ENCODE peak calls at places on chromosome 22, in seven cellular contexts. E, T, D, H, Q, C and U are unnamed samples.

GRCh38 chr22:40210814-40211213 is 33.1 kb downstream of the TNRC6B start:
- DNase-seq in E (no peak), T (no peak), D (peak), H (no peak), Q (no peak), C (no peak), U (no peak)

GRCh38 chr22:36056980-36057379 is 28.4 kb upstream of the RBFOX2 start:
- DNase-seq in E (no peak), T (no peak), D (no peak), H (no peak), Q (no peak), C (no peak), U (no peak)

GRCh38 chr22:39174498-39175120 is 22.1 kb upstream of the CBX7 start:
- DNase-seq in E (no peak), T (peak), D (no peak), H (peak), Q (peak), C (peak), U (peak)

GRCh38 chr22:46023558-46023981 is 46.6 kb upstream of the WNT7B start:
- DNase-seq in E (no peak), T (no peak), D (no peak), H (no peak), Q (no peak), C (no peak), U (no peak)

GRCh38 chr22:35961480-35961902 is 67.1 kb downstream of the RBFOX2 start:
- DNase-seq in E (no peak), T (no peak), D (no peak), H (peak), Q (no peak), C (peak), U (peak)

GRCh38 chr22:36734171-36735058 is 30.9 kb upstream of the CACNG2 start:
- DNase-seq in E (no peak), T (no peak), D (no peak), H (no peak), Q (no peak), C (no peak), U (no peak)

GRCh38 chr22:34950480-34950879 is 115.5 kb upstream of the ISX start:
- DNase-seq in E (no peak), T (no peak), D (no peak), H (no peak), Q (no peak), C (no peak), U (no peak)

GRCh38 chr22:46773074-46773473 is 10.6 kb downstream of the TBC1D22A start:
- DNase-seq in E (no peak), T (no peak), D (no peak), H (no peak), Q (no peak), C (no peak), U (no peak)

GRCh38 chr22:29587938-29588699 is 7.2 kb upstream of the NIPSNAP1 start:
- DNase-seq in E (no peak), T (no peak), D (no peak), H (no peak), Q (peak), C (no peak), U (no peak)

GRCh38 chr22:19976671-19977070 is 35.1 kb upstream of the TXNRD2 start:
- DNase-seq in E (no peak), T (no peak), D (no peak), H (no peak), Q (no peak), C (no peak), U (no peak)

GRCh38 chr22:19975707-19976035 is 34.1 kb upstream of the TXNRD2 start:
- DNase-seq in E (no peak), T (no peak), D (no peak), H (no peak), Q (no peak), C (no peak), U (no peak)

GRCh38 chr22:19973551-19974183 is 32.0 kb upstream of the TXNRD2 start:
- DNase-seq in E (no peak), T (no peak), D (no peak), H (no peak), Q (no peak), C (no peak), U (no peak)

GRCh38 chr22:19974233-19974861 is 32.7 kb upstream of the TXNRD2 start:
- DNase-seq in E (peak), T (peak), D (no peak), H (peak), Q (peak), C (peak), U (peak)

DNA sequence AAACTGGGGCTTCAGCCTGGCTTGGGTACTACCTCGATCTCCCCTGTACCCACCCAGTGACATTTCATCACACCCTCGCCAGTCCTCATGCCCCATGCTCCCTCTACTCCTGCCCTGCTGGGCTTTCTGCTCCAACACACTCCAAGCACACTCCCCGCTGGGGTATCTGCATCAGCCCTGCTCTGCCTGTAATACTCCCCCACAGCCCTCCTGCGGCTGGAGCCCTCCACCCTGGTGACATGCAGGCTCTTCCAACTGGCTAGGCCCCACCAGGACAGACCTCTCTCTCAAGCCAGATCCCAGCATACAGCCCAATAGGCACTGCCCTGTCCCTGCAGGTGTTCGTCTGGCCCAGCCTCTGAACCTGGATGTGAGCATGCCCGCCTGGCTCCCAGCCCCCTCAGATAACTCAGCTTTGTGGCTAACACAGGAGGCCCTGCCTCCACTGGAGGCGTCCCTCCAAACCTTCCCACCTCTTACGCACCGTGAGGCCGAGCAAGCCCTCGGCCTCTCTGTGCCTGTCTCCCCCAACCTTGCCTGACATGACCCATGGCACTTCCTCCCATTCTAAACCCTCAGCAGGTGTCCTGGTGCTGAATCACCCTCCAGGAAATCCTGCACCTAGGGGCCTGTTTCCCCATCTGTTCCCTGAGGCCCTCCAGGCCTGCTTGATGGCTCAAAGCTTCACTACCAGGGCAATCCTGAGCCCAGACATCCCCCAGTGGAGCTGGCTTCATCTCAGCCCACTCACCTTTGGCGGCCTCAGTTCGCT is 33.5 kb upstream of the TXNRD2 start:
- DNase-seq in E (peak), T (no peak), D (no peak), H (no peak), Q (no peak), C (no peak), U (no peak)
- TF ChIP-seq YY1 in E (peak), T (no peak), D (no peak), H (no peak), Q (no peak), C (no peak), U (no peak)

DNA sequence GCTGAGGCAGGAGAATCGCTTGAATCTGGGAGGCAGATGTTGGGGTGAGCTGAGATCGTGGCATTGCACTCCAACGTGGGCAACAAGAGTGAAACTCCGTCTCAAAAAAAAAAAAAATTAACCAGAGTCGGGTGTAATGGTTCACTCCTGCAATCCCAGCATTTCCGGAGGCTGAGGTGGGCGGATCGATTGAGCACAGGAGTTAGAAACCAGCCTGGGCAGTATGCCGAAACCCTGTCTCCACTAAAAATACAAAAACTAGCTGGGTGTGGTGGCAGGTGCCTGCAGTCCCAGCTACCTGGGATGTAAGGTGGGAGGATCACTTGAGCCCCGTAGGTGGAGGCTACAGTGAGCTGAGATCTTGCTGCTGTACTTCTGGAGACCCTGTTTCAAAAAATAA is 1.5 kb downstream of the RANGAP1 start:
- DNase-seq in E (no peak), T (no peak), D (no peak), H (no peak), Q (no peak), C (no peak), U (no peak)
- H3K9ac ChIP-seq in E (peak), T (peak), D (peak), H (peak), Q (peak), C (peak), U (peak)

GRCh38 chr22:50612715-50613221 is 12.2 kb downstream of the MAPK8IP2 start:
- DNase-seq in E (peak), T (no peak), D (no peak), H (no peak), Q (no peak), C (peak), U (peak)
- TF ChIP-seq YY1 in E (no peak), T (no peak), D (no peak), H (no peak), Q (no peak), C (no peak), U (no peak)

GRCh38 chr22:49205401-49205800 is 622.3 kb downstream of the BRD1 start:
- DNase-seq in E (no peak), T (no peak), D (no peak), H (no peak), Q (no peak), C (peak), U (no peak)
- H3K9ac ChIP-seq in E (no peak), T (no peak), D (no peak), H (no peak), Q (no peak), C (no peak), U (no peak)